ENCODE peak calls at places on chromosomes 13 and 19, in four cellular contexts. A, D, J and C are unnamed samples.

GRCh38 chr13:71015516-71015915 is 851.5 kb downstream of the DACH1 start:
- DNase-seq in A (no peak), D (no peak), J (no peak), C (no peak)

GRCh38 chr13:49097374-49097773 is 121.7 kb downstream of the FNDC3A start:
- DNase-seq in A (no peak), D (peak), J (no peak), C (no peak)

GRCh38 chr19:38142176-38143035 is 81.6 kb downstream of the DPF1 start:
- DNase-seq in A (no peak), D (peak), J (peak), C (peak)

GRCh38 chr19:43610493-43610892 is 1.4 kb upstream of the SRRM5 start:
- DNase-seq in A (no peak), D (no peak), J (no peak), C (no peak)

GRCh38 chr13:106796280-106797047 is 228.5 kb upstream of the ARGLU1 start:
- DNase-seq in A (no peak), D (no peak), J (no peak), C (no peak)

GRCh38 chr13:45422731-45423130 is 4.6 kb upstream of the SLC25A30 start:
- DNase-seq in A (no peak), D (no peak), J (no peak), C (no peak)

GRCh38 chr13:23628765-23629565 is 58.8 kb downstream of the TNFRSF19 start:
- DNase-seq in A (no peak), D (no peak), J (no peak), C (no peak)

GRCh38 chr13:43805681-43806128 is 18.9 kb upstream of the ENOX1 start:
- DNase-seq in A (no peak), D (no peak), J (no peak), C (no peak)

GRCh38 chr19:33456845-33457220 is 64.8 kb downstream of the PEPD start:
- DNase-seq in A (no peak), D (no peak), J (no peak), C (no peak)

GRCh38 chr13:38452656-38453055 is 103.0 kb downstream of the UFM1 start:
- DNase-seq in A (no peak), D (no peak), J (no peak), C (no peak)

GRCh38 chr19:55640577-55641375 is at the start of gene ZNF580:
- DNase-seq in A (peak), D (peak), J (peak), C (peak)

GRCh38 chr19:37466277-37466797 is 907 bp downstream of the ZNF569 start:
- DNase-seq in A (no peak), D (no peak), J (no peak), C (no peak)

GRCh38 chr19:32224371-32225244 is 120.8 kb upstream of the ZNF507 start:
- DNase-seq in A (peak), D (peak), J (peak), C (no peak)

GRCh38 chr13:24997367-24997967 is 98.5 kb upstream of the PABPC3 start:
- DNase-seq in A (no peak), D (peak), J (peak), C (no peak)

GRCh38 chr19:32866061-32866460 is 3.5 kb downstream of the SLC7A9 start:
- DNase-seq in A (no peak), D (no peak), J (no peak), C (no peak)

GRCh38 chr19:41480336-41480735 is 37.4 kb downstream of the ERICH4 start:
- DNase-seq in A (no peak), D (no peak), J (no peak), C (no peak)

GRCh38 chr13:106649495-106649894 is 81.6 kb upstream of the ARGLU1 start:
- DNase-seq in A (no peak), D (peak), J (no peak), C (no peak)

GRCh38 chr13:113390874-113391497 is 27.1 kb upstream of the GRTP1 start:
- DNase-seq in A (no peak), D (no peak), J (no peak), C (no peak)

GRCh38 chr19:10086904-10087256 is 763 bp downstream of the SHFL start:
- DNase-seq in A (no peak), D (no peak), J (no peak), C (no peak)

GRCh38 chr13:100836696-100837095 is 162.1 kb upstream of the TMTC4 start:
- DNase-seq in A (no peak), D (no peak), J (no peak), C (no peak)

GRCh38 chr13:102870677-102871415 is 25.0 kb downstream of the ERCC5 start:
- DNase-seq in A (no peak), D (peak), J (peak), C (peak)

GRCh38 chr19:10593148-10593547 is 6.0 kb upstream of the AP1M2 start:
- DNase-seq in A (no peak), D (no peak), J (peak), C (no peak)

GRCh38 chr19:6156033-6156432 is 20.6 kb downstream of the ACSBG2 start:
- DNase-seq in A (no peak), D (no peak), J (no peak), C (no peak)

GRCh38 chr19:42277821-42278809 is 9.1 kb downstream of the CIC start:
- DNase-seq in A (peak), D (peak), J (no peak), C (no peak)

GRCh38 chr13:107277911-107278310 is 710.0 kb upstream of the ARGLU1 start:
- DNase-seq in A (no peak), D (no peak), J (no peak), C (no peak)

GRCh38 chr13:68056816-68057710 is 826.9 kb upstream of the PCDH9 start:
- DNase-seq in A (peak), D (peak), J (peak), C (no peak)

GRCh38 chr19:1465191-1466016 is 13.6 kb downstream of the C19orf25 start:
- DNase-seq in A (no peak), D (peak), J (no peak), C (no peak)

GRCh38 chr19:29404951-29405727 is 120.7 kb upstream of the VSTM2B start:
- DNase-seq in A (no peak), D (peak), J (no peak), C (no peak)

GRCh38 chr13:96809366-96810096 is 184.7 kb downstream of the OXGR1 start:
- DNase-seq in A (no peak), D (no peak), J (no peak), C (no peak)

GRCh38 chr13:74825170-74825948 is 656.6 kb downstream of the TBC1D4 start:
- DNase-seq in A (no peak), D (peak), J (no peak), C (no peak)

GRCh38 chr19:33210266-33210940 is 15.2 kb downstream of the SLC7A10 start:
- DNase-seq in A (no peak), D (no peak), J (no peak), C (no peak)

GRCh38 chr19:48370955-48371354 is 6.8 kb downstream of the SYNGR4 start:
- DNase-seq in A (no peak), D (no peak), J (no peak), C (no peak)
- H3K27ac ChIP-seq in A (no peak), D (peak), J (no peak), C (no peak)

GRCh38 chr13:99432637-99433542 is 68.4 kb upstream of the TM9SF2 start:
- DNase-seq in A (peak), D (peak), J (peak), C (no peak)

GRCh38 chr13:99435116-99435515 is 66.2 kb upstream of the TM9SF2 start:
- DNase-seq in A (no peak), D (no peak), J (no peak), C (no peak)

GRCh38 chr13:99434258-99434788 is 66.9 kb upstream of the TM9SF2 start:
- DNase-seq in A (peak), D (no peak), J (no peak), C (no peak)

GRCh38 chr13:99431927-99432636 is 69.2 kb upstream of the TM9SF2 start:
- DNase-seq in A (no peak), D (no peak), J (peak), C (no peak)

GRCh38 chr13:99433543-99434075 is 67.7 kb upstream of the TM9SF2 start:
- DNase-seq in A (no peak), D (no peak), J (no peak), C (no peak)
- H3K27ac ChIP-seq in A (no peak), D (no peak), J (no peak), C (no peak)

GRCh38 chr19:35936738-35937268 is 629 bp downstream of the LRFN3 start:
- DNase-seq in A (peak), D (no peak), J (no peak), C (no peak)
- H3K27ac ChIP-seq in A (no peak), D (peak), J (no peak), C (peak)

GRCh38 chr19:17524651-17525050 is 13.2 kb downstream of the PGLS start:
- DNase-seq in A (no peak), D (no peak), J (no peak), C (no peak)

GRCh38 chr19:17527326-17527725 is 15.9 kb downstream of the PGLS start:
- DNase-seq in A (no peak), D (no peak), J (peak), C (no peak)

GRCh38 chr19:17525141-17525540 is 13.7 kb downstream of the PGLS start:
- DNase-seq in A (no peak), D (no peak), J (no peak), C (no peak)

GRCh38 chr19:17528610-17529009 is 17.2 kb downstream of the PGLS start:
- DNase-seq in A (no peak), D (no peak), J (no peak), C (no peak)

GRCh38 chr19:17526922-17527321 is 15.5 kb downstream of the PGLS start:
- DNase-seq in A (no peak), D (no peak), J (peak), C (no peak)
- H3K27ac ChIP-seq in A (no peak), D (no peak), J (peak), C (no peak)

GRCh38 chr19:30570194-30570593 is 198.0 kb downstream of the ZNF536 start:
- DNase-seq in A (no peak), D (no peak), J (no peak), C (no peak)
- H3K27ac ChIP-seq in A (no peak), D (no peak), J (no peak), C (no peak)

DNA sequence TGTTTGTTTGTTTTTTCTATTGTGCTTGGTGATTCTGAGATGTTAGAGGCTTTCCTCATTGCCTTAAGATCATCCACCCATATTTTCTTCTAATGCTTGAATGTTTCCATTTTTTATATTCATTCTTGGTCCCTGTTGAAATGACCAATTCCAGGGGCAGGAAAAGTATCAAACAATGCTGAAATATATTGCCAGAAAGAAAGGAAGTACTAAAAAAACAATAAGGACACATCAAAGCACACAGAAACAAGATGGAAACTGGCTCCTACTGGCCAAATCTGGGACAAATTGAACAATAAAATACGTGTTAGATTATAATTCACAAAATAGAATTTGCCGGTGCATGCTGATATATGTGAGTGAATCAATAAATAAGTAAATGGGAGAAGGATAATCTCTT is 23.9 kb downstream of the ZDHHC20 start:
- DNase-seq in A (no peak), D (no peak), J (no peak), C (no peak)
- H3K27ac ChIP-seq in A (no peak), D (no peak), J (no peak), C (peak)

GRCh38 chr13:78689011-78689410 is 30.1 kb upstream of the OBI1 start:
- DNase-seq in A (no peak), D (no peak), J (no peak), C (no peak)
- H3K27ac ChIP-seq in A (no peak), D (no peak), J (no peak), C (no peak)

DNA sequence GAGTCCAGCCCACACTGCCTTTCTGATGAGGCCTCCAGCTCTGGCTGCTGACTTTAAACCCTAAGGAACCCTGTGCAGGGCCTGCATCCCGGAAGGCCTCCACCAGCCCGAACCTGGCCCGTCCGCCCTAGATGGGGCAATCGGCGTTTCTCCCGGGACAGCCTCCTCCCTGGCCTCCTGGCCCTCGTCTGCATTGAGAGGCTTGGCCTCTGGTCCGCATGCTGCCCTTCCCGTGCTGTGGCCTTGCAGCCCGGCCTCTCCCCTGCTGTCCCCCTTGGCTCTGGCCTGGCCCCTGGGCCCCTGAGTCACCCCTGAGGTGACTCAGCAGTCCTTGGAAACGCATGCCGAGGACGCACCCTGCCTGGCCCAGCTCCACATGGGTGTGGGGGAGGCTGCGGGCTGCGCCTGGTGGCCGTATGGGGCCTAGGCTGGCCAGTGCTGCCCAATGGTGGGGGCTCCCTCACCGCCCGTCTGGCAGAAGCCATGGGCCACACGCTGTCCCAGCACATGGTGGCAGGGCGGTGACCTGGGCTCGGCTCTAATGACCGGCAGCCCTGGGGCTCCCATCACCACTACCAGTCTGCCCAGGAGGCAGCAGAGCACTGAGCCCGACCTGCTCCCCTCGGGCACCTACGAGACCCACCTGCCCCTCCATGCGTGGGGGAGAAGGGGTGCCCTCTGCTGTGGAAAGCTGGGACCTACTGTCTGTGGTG is 25.7 kb downstream of the SH3GL1 start:
- DNase-seq in A (peak), D (peak), J (no peak), C (no peak)
- H3K27ac ChIP-seq in A (peak), D (peak), J (no peak), C (peak)

DNA sequence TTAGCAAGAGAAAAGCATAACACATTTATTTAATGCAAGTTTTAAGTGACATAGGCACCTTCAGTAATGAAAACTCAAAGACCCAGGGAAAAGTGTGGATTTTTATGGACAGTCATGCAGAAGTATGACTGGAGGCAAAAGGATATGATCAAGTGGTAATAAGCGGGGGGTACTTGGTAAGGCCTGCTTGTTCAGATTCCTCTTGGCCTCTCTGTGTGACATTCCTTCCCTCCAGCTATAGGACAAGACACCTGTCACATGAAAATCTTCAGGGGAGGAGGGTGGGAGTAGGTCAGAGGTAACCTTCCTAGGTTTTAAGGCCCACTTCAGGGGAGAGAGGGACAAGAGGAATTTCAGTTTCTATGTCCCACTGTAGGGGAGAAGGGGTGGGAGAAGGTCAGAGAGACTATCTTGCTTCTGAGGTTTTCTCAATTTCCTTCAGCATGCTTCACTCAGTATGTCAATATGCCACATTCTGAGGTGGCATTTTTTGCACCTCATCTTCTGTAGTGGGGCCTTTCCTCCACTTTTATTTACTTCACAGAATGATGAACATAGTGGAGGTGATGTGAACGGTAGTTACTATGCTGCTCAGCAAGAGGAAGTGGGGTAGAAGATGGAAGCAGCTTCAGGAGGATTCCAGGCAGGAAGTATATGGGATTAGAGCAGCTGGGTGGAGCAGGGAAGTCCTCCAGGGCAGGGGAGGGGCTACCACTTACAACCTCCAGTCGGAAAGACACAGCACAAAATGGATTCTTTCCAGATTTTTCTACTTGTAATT is 73.2 kb upstream of the RFC3 start:
- DNase-seq in A (no peak), D (no peak), J (peak), C (no peak)
- H3K27ac ChIP-seq in A (no peak), D (no peak), J (peak), C (no peak)

DNA sequence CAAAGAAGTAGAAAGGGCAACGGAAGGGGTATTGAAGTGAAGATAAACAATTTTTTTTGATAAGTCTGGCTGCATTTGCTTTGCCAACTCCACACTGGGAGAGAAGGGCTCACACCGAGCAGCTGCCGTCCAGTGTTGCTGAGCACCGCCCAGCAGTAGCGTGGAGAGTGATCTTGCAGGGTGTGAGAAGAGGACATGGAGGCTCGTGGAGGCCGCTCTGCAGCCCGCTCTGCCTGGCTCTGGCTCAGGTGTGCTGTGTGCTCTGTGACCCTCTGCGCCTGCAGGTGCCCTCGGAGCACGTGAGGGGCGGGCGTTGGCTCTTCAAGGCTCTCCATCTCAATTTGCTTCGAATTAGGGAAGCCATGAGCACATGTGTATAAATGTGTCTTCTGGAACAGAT is 35.9 kb upstream of the TEX29 start:
- DNase-seq in A (no peak), D (no peak), J (no peak), C (no peak)
- H3K27ac ChIP-seq in A (peak), D (no peak), J (no peak), C (no peak)